ENCODE peak calls at places on chromosome 2, in five cellular contexts. W, G, J, N and M are unnamed samples.

GRCh38 chr2:69097148-69097610 is 84.2 kb downstream of the ANTXR1 start:
- DNase-seq in G (no peak), W (no peak), N (no peak), J (no peak), M (no peak)

GRCh38 chr2:215811409-215812355 is 201.7 kb downstream of the MREG start:
- DNase-seq in G (no peak), J (peak), W (no peak), N (no peak), M (no peak)

GRCh38 chr2:193847140-193847539 is 1652.4 kb upstream of the TMEFF2 start:
- DNase-seq in N (no peak), G (no peak), W (no peak), J (no peak), M (peak)

GRCh38 chr2:234254783-234255521 is 204.4 kb downstream of the SPP2 start:
- DNase-seq in J (no peak), N (no peak), W (no peak), G (no peak), M (peak)

GRCh38 chr2:50597206-50597605 is 434.7 kb downstream of the NRXN1 start:
- DNase-seq in G (no peak), N (no peak), W (no peak), J (no peak), M (no peak)

GRCh38 chr2:75705921-75706320 is 4.8 kb downstream of the GCFC2 start:
- DNase-seq in W (no peak), G (no peak), N (no peak), J (no peak), M (peak)

GRCh38 chr2:14543284-14543683 is 89.2 kb upstream of the LRATD1 start:
- DNase-seq in G (no peak), J (no peak), N (no peak), W (no peak), M (no peak)

GRCh38 chr2:23624378-23624777 is 239.4 kb downstream of the KLHL29 start:
- DNase-seq in W (peak), J (no peak), G (peak), N (no peak), M (peak)

GRCh38 chr2:132733119-132733518 is 63.1 kb upstream of the LYPD1 start:
- DNase-seq in N (no peak), J (no peak), G (no peak), W (no peak), M (no peak)

GRCh38 chr2:176432439-176432838 is 163.2 kb downstream of the MTX2 start:
- DNase-seq in N (no peak), G (no peak), W (no peak), J (no peak), M (peak)

GRCh38 chr2:163673522-163673921 is 62.3 kb downstream of the FIGN start:
- DNase-seq in W (no peak), G (no peak), N (no peak), J (no peak), M (no peak)

GRCh38 chr2:162107361-162107901 is 33.4 kb upstream of the DPP4 start:
- DNase-seq in N (no peak), W (no peak), G (no peak), J (no peak), M (no peak)

GRCh38 chr2:106972782-106973181 is 86.8 kb upstream of the ST6GAL2 start:
- DNase-seq in G (no peak), N (no peak), W (no peak), J (no peak), M (no peak)

GRCh38 chr2:41610501-41611242 is 437.1 kb upstream of the PKDCC start:
- DNase-seq in N (no peak), G (no peak), J (no peak), W (no peak), M (no peak)